ENCODE peak calls at places on chromosomes 12 and 14, in five cellular contexts. S, A, V, L and Q are unnamed samples.

GRCh38 chr12:109804820-109805761 is 28.1 kb downstream of the TRPV4 start:
- DNase-seq in V (peak), A (peak), L (peak), S (peak), Q (no peak)

GRCh38 chr14:102782974-102783373 is 5.7 kb downstream of the TRAF3 start:
- DNase-seq in S (no peak), L (no peak), V (no peak), A (no peak), Q (no peak)

GRCh38 chr12:76290963-76291859 is 57.0 kb downstream of the BBS10 start:
- DNase-seq in S (no peak), L (no peak), V (no peak), A (no peak), Q (no peak)

GRCh38 chr12:68854078-68854468 is 46.1 kb downstream of the MDM2 start:
- DNase-seq in L (no peak), V (no peak), S (no peak), A (no peak), Q (no peak)

GRCh38 chr14:31154956-31155355 is 52.6 kb downstream of the HECTD1 start:
- DNase-seq in S (peak), A (no peak), L (no peak), V (no peak), Q (no peak)

GRCh38 chr14:74516451-74517155 is 23.0 kb downstream of the ISCA2 start:
- DNase-seq in A (no peak), L (no peak), V (no peak), S (peak), Q (no peak)

GRCh38 chr12:88298761-88299242 is 156.7 kb downstream of the TMTC3 start:
- DNase-seq in V (no peak), S (peak), A (no peak), L (peak), Q (peak)

GRCh38 chr12:122646568-122647220 is 56.5 kb downstream of the HCAR2 start:
- DNase-seq in S (peak), V (peak), A (no peak), L (peak), Q (no peak)

GRCh38 chr12:130178291-130178690 is 16.0 kb downstream of the FZD10 start:
- DNase-seq in V (no peak), A (no peak), L (no peak), S (no peak), Q (no peak)
- TF ChIP-seq CTCF in V (no peak), A (no peak), L (no peak), S (no peak), Q (no peak)

GRCh38 chr12:1591029-1591428 is 3.4 kb downstream of the FBXL14 start:
- DNase-seq in V (no peak), L (peak), S (peak), A (no peak), Q (no peak)
- H3K4me3 ChIP-seq in V (peak), L (peak), S (peak), A (peak), Q (no peak)

GRCh38 chr12:53265783-53266182 is 2.3 kb upstream of the ESPL1 start:
- DNase-seq in V (no peak), S (no peak), L (no peak), A (no peak), Q (no peak)

GRCh38 chr12:53268637-53269562 is 801 bp downstream of the ESPL1 start:
- DNase-seq in V (peak), L (no peak), A (no peak), S (peak), Q (no peak)

GRCh38 chr12:53267309-53268008 is 640 bp upstream of the ESPL1 start:
- DNase-seq in A (no peak), V (no peak), S (no peak), L (no peak), Q (no peak)

GRCh38 chr12:53268009-53268636 is at the start of gene ESPL1:
- DNase-seq in V (peak), S (peak), L (peak), A (no peak), Q (no peak)
- TF ChIP-seq CTCF in V (peak), S (peak), L (peak), A (peak), Q (no peak)

GRCh38 chr12:53757095-53757770 is 5.5 kb upstream of the CISTR start:
- DNase-seq in S (peak), L (peak), A (peak), V (peak), Q (no peak)
- H3K4me3 ChIP-seq in S (no peak), L (peak), A (no peak), V (no peak), Q (no peak)

GRCh38 chr12:3752741-3753486 is at the start of gene CRACR2A:
- DNase-seq in L (peak), S (peak), V (peak), A (no peak), Q (no peak)
- TF ChIP-seq CTCF in L (peak), S (peak), V (peak), A (no peak), Q (no peak)